ENCODE peak calls at places on chromosomes 2 and 18, in five cellular contexts. E, C, N, K and S are unnamed samples.

GRCh38 chr2:74835831-74836674 is 2.1 kb downstream of the HK2 start:
- DNase-seq in E (peak; percentile 70), C (no peak), N (no peak), K (peak; percentile 47), S (no peak)

GRCh38 chr2:193965263-193965662 is 1691.8 kb upstream of the SLC39A10 start:
- DNase-seq in E (no peak), C (no peak), N (no peak), K (no peak), S (no peak)

GRCh38 chr2:70946832-70947442 is 11.2 kb downstream of the ATP6V1B1 start:
- DNase-seq in E (peak; percentile 73), C (peak; percentile 33), N (peak; percentile 21), K (peak; percentile 60), S (no peak)

GRCh38 chr2:182368446-182368845 is 58.4 kb downstream of the PDE1A start:
- DNase-seq in E (peak; percentile 60), C (no peak), N (no peak), K (peak; percentile 36), S (no peak)

GRCh38 chr2:75064691-75065396 is 106.4 kb downstream of the POLE4 start:
- DNase-seq in E (peak; percentile 71), C (no peak), N (peak; percentile 23), K (peak; percentile 63), S (peak; percentile 42)

GRCh38 chr2:85976106-85976920 is 87.5 kb upstream of the ST3GAL5 start:
- DNase-seq in E (peak; percentile 48), C (no peak), N (no peak), K (no peak), S (no peak)

GRCh38 chr2:197786010-197786877 is 1.1 kb upstream of the BOLL start:
- DNase-seq in E (no peak), C (no peak), N (peak; percentile 29), K (no peak), S (peak; percentile 40)

GRCh38 chr2:200377774-200378336 is 71.4 kb downstream of the SPATS2L start:
- DNase-seq in E (no peak), C (no peak), N (no peak), K (no peak), S (no peak)

GRCh38 chr18:65436430-65436829 is 314.4 kb upstream of the CDH7 start:
- DNase-seq in E (no peak), C (no peak), N (no peak), K (no peak), S (no peak)

GRCh38 chr2:148699830-148700229 is 55.3 kb downstream of the EPC2 start:
- DNase-seq in E (no peak), C (no peak), N (no peak), K (no peak), S (no peak)

GRCh38 chr2:178718283-178718682 is 88.9 kb downstream of the TTN start:
- DNase-seq in E (no peak), C (no peak), N (no peak), K (no peak), S (no peak)

GRCh38 chr2:163347982-163348842 is 387.6 kb downstream of the FIGN start:
- DNase-seq in E (peak; percentile 95), C (peak; percentile 16), N (no peak), K (peak; percentile 77), S (peak; percentile 14)

GRCh38 chr2:30862054-30862651 is 54.9 kb upstream of the CAPN13 start:
- DNase-seq in E (peak; percentile 70), C (peak; percentile 44), N (peak; percentile 24), K (peak; percentile 64), S (no peak)

GRCh38 chr2:70923378-70924015 is 12.2 kb upstream of the ATP6V1B1 start:
- DNase-seq in E (no peak), C (no peak), N (no peak), K (no peak), S (no peak)

GRCh38 chr2:10266133-10266620 is 36.5 kb upstream of the HPCAL1 start:
- DNase-seq in E (no peak), C (no peak), N (no peak), K (peak; percentile 40), S (no peak)

GRCh38 chr18:9701604-9702324 is 6.3 kb upstream of the RAB31 start:
- DNase-seq in E (no peak), C (no peak), N (no peak), K (no peak), S (no peak)

GRCh38 chr18:48728204-48728833 is 189.5 kb downstream of the CTIF start:
- DNase-seq in E (peak; percentile 97), C (peak; percentile 93), N (no peak), K (peak; percentile 99), S (no peak)

GRCh38 chr18:13217466-13217961 is 1.0 kb upstream of the LDLRAD4 start:
- DNase-seq in E (peak; percentile 19), C (no peak), N (peak; percentile 37), K (peak; percentile 19), S (peak; percentile 40)

GRCh38 chr18:70501358-70501757 is 212.5 kb downstream of the SOCS6 start:
- DNase-seq in E (no peak), C (no peak), N (no peak), K (no peak), S (no peak)

GRCh38 chr2:161423351-161424178 is 7.5 kb downstream of the TBR1 start:
- DNase-seq in E (no peak), C (no peak), N (no peak), K (no peak), S (no peak)

GRCh38 chr2:29398384-29399237 is 283.4 kb downstream of the CLIP4 start:
- DNase-seq in E (no peak), C (no peak), N (no peak), K (no peak), S (no peak)

GRCh38 chr2:239259603-239260298 is 141.1 kb downstream of the HDAC4 start:
- DNase-seq in E (no peak), C (no peak), N (no peak), K (no peak), S (no peak)

GRCh38 chr2:162123806-162124758 is 28.0 kb downstream of the GCG start:
- DNase-seq in E (peak; percentile 77), C (peak; percentile 70), N (no peak), K (peak; percentile 70), S (no peak)

GRCh38 chr2:173216668-173217067 is 138.0 kb upstream of the CDCA7 start:
- DNase-seq in E (no peak), C (no peak), N (no peak), K (no peak), S (no peak)
- TF ChIP-seq CTCF in E (no peak), C (no peak), N (no peak), K (no peak), S (no peak)

GRCh38 chr2:215611609-215612386 is 175.9 kb upstream of the FN1 start:
- DNase-seq in E (no peak), C (no peak), N (no peak), K (no peak), S (no peak)
- TF ChIP-seq CTCF in E (no peak), C (no peak), N (no peak), K (no peak), S (no peak)

GRCh38 chr2:68643011-68643873 is at the start of gene PROKR1:
- DNase-seq in E (peak; percentile 11), C (no peak), N (no peak), K (peak; percentile 12), S (peak; percentile 26)

GRCh38 chr2:68645523-68645922 is 2.1 kb downstream of the PROKR1 start:
- DNase-seq in E (no peak), C (no peak), N (no peak), K (no peak), S (no peak)

GRCh38 chr2:68650645-68651044 is 7.3 kb downstream of the PROKR1 start:
- DNase-seq in E (no peak), C (no peak), N (no peak), K (no peak), S (no peak)

GRCh38 chr2:68643874-68644485 is 601 bp downstream of the PROKR1 start:
- DNase-seq in E (no peak), C (no peak), N (no peak), K (no peak), S (no peak)

GRCh38 chr2:68646303-68646702 is 2.9 kb downstream of the PROKR1 start:
- DNase-seq in E (no peak), C (no peak), N (no peak), K (no peak), S (no peak)
- TF ChIP-seq CTCF in E (no peak), C (no peak), N (no peak), K (peak; percentile 31), S (no peak)

DNA sequence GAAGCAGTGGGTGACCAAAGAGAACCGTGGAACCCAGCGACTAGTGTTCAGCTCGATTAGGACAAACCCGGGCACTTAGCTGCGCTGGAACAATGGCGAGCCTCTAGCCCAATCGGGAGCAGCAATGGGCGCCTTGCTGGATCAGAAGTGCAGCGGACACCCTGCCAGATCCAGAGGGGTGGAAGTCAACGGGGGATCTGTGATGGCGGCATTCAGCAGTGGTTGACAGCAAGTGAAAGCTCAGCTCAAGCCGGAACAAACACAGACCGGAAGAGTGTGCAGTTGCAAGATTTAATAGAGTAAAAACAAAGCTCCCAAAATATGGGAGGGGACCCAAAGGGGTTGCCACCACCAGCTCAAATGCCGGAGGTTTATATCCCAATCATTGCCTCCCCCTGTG is 478.7 kb upstream of the REG3G start:
- DNase-seq in E (no peak), C (no peak), N (no peak), K (no peak), S (no peak)
- TF ChIP-seq CTCF in E (no peak), C (no peak), N (no peak), K (no peak), S (no peak)

DNA sequence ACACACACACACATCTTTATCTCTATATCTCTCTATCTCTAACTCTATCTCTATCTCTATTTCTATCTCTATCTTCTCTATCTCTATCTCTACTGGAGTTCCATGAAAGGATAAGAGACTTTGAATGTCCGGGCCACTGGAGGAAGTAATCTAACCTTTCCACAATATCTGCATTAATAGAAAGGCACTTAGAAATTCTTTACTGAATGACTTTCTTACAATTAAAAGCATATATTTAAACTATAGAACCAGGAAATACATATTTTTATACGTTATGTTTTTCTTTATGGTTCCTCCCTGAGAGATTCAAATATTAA is 234.9 kb downstream of the TRIB2 start:
- DNase-seq in E (no peak), C (no peak), N (no peak), K (no peak), S (no peak)
- TF ChIP-seq CTCF in E (no peak), C (no peak), N (no peak), K (no peak), S (no peak)